ENCODE peak calls at places on chromosomes 4 and X, in nine cellular contexts. B is ovary; A is dorsolateral prefrontal cortex; G is CD4-positive, alpha-beta T cell; I is natural killer cell; Y is WTC11; Q is HCT116; W is cardiac muscle cell; X is left lung. O is an unnamed sample.

GRCh38 chr4:40232610-40233009 is 35.8 kb downstream of the RHOH start:
- DNase-seq in B (no peak), A (no peak), G (no peak), I (no peak), Y (no peak), Q (no peak), W (no peak), X (no peak), O (no peak)

GRCh38 chr4:87153078-87153477 is 67.3 kb downstream of the KLHL8 start:
- DNase-seq in B (no peak), A (no peak), G (no peak), I (no peak), Y (no peak), Q (no peak), W (no peak), X (no peak), O (no peak)

GRCh38 chr4:147739239-147739823 is 7.4 kb downstream of the ARHGAP10 start:
- DNase-seq in B (no peak), A (no peak), G (no peak), I (no peak), Y (no peak), Q (no peak), W (no peak), X (no peak), O (no peak)

GRCh38 chr4:97317691-97318090 is 825.6 kb downstream of the STPG2 start:
- DNase-seq in B (no peak), A (no peak), G (no peak), I (no peak), Y (no peak), Q (no peak), W (no peak), X (no peak), O (no peak)

GRCh38 chr4:37389967-37390580 is 145.5 kb downstream of the NWD2 start:
- DNase-seq in B (no peak), A (no peak), G (no peak), I (no peak), Y (peak), Q (peak), W (peak), X (no peak), O (no peak)

GRCh38 chr4:170420255-170420693 is 330.5 kb upstream of the AADAT start:
- DNase-seq in B (no peak), A (no peak), G (no peak), I (no peak), Y (no peak), Q (no peak), W (no peak), X (no peak), O (no peak)

GRCh38 chr4:100289980-100290379 is 99.7 kb upstream of the DDIT4L start:
- DNase-seq in B (no peak), A (no peak), G (no peak), I (no peak), Y (no peak), Q (no peak), W (no peak), X (no peak), O (no peak)

GRCh38 chr4:5808081-5808741 is 84.7 kb downstream of the CRMP1 start:
- DNase-seq in B (no peak), A (no peak), G (no peak), I (no peak), Y (no peak), Q (no peak), W (no peak), X (no peak), O (peak)

GRCh38 chr4:110059556-110060191 is 138.7 kb downstream of the ELOVL6 start:
- DNase-seq in B (no peak), A (no peak), G (no peak), I (no peak), Y (no peak), Q (no peak), W (no peak), X (no peak), O (no peak)

GRCh38 chr4:85756938-85757337 is 282.0 kb downstream of the ARHGAP24 start:
- DNase-seq in B (no peak), A (no peak), G (no peak), I (no peak), Y (peak), Q (no peak), W (peak), X (no peak), O (peak)

GRCh38 chr4:16694491-16695276 is 203.8 kb downstream of the LDB2 start:
- DNase-seq in B (no peak), A (no peak), G (no peak), I (no peak), Y (no peak), Q (no peak), W (no peak), X (no peak), O (no peak)

GRCh38 chr4:6225469-6225868 is 25.1 kb upstream of the JAKMIP1 start:
- DNase-seq in B (no peak), A (no peak), G (no peak), I (no peak), Y (peak), Q (no peak), W (peak), X (no peak), O (no peak)

GRCh38 chr4:13546855-13547562 is 2.7 kb upstream of the NKX3-2 start:
- DNase-seq in B (no peak), A (no peak), G (no peak), I (no peak), Y (peak), Q (no peak), W (no peak), X (no peak), O (peak)

GRCh38 chr4:95379633-95380032 is 169.1 kb downstream of the UNC5C start:
- DNase-seq in B (no peak), A (no peak), G (no peak), I (no peak), Y (no peak), Q (no peak), W (no peak), X (no peak), O (peak)

GRCh38 chr4:168879178-168879577 is 130.9 kb downstream of the CBR4 start:
- DNase-seq in B (no peak), A (no peak), G (no peak), I (no peak), Y (no peak), Q (no peak), W (no peak), X (no peak), O (no peak)

GRCh38 chr4:123450393-123450792 is 53.8 kb downstream of the SPRY1 start:
- DNase-seq in B (no peak), A (no peak), G (no peak), I (no peak), Y (no peak), Q (no peak), W (no peak), X (no peak), O (no peak)

GRCh38 chr4:4941741-4942140 is 77.5 kb downstream of the CYTL1 start:
- DNase-seq in B (no peak), A (no peak), G (no peak), I (no peak), Y (no peak), Q (no peak), W (no peak), X (no peak), O (no peak)

GRCh38 chr4:74004668-74005067 is 6.2 kb upstream of the CXCL5 start:
- DNase-seq in B (no peak), A (no peak), G (no peak), I (no peak), Y (no peak), Q (no peak), W (no peak), X (no peak), O (no peak)

GRCh38 chrX:73979551-73980131 is 324.3 kb upstream of the ZCCHC13 start:
- DNase-seq in B (no peak), A (no peak), G (no peak), I (no peak), Y (no peak), Q (no peak), W (no peak), X (no peak), O (no peak)

GRCh38 chrX:39492495-39493162 is 605.1 kb downstream of the BCOR start:
- DNase-seq in B (peak), A (no peak), G (no peak), I (no peak), Y (no peak), Q (no peak), W (no peak), X (no peak), O (no peak)

GRCh38 chr4:24988776-24989175 is 42.0 kb downstream of the LGI2 start:
- DNase-seq in B (no peak), A (no peak), G (no peak), I (no peak), Y (peak), Q (peak), W (peak), X (no peak), O (no peak)

GRCh38 chr4:111398906-111399330 is 746.3 kb upstream of the FAM241A start:
- DNase-seq in B (no peak), A (no peak), G (no peak), I (no peak), Y (no peak), Q (no peak), W (peak), X (no peak), O (no peak)

GRCh38 chr4:98570160-98570797 is 88.1 kb downstream of the TSPAN5 start:
- DNase-seq in B (no peak), A (no peak), G (no peak), I (no peak), Y (no peak), Q (no peak), W (no peak), X (no peak), O (no peak)

GRCh38 chr4:90328558-90328957 is 201.4 kb downstream of the CCSER1 start:
- DNase-seq in B (no peak), A (no peak), G (no peak), I (no peak), Y (no peak), Q (peak), W (peak), X (no peak), O (peak)

GRCh38 chrX:1222511-1223252 is 10.2 kb upstream of the CRLF2 start:
- DNase-seq in B (no peak), A (no peak), G (no peak), I (no peak), Y (no peak), Q (no peak), W (no peak), X (no peak), O (no peak)

GRCh38 chrX:20527458-20528099 is 260.9 kb upstream of the RPS6KA3 start:
- DNase-seq in B (peak), A (no peak), G (no peak), I (no peak), Y (no peak), Q (no peak), W (peak), X (no peak), O (no peak)

GRCh38 chrX:155819525-155819924 is 61.6 kb upstream of the VAMP7 start:
- DNase-seq in B (no peak), A (no peak), G (no peak), I (no peak), Y (no peak), Q (no peak), W (no peak), X (no peak), O (no peak)

GRCh38 chr4:186942745-186943606 is 219.3 kb upstream of the FAT1 start:
- DNase-seq in B (peak), A (no peak), G (no peak), I (no peak), Y (no peak), Q (no peak), W (peak), X (no peak), O (no peak)

GRCh38 chr4:76108467-76109181 is 34.1 kb downstream of the ART3 start:
- DNase-seq in B (no peak), A (no peak), G (no peak), I (no peak), Y (no peak), Q (no peak), W (no peak), X (no peak), O (no peak)
- TF ChIP-seq CTCF in B (no peak), A (no peak), G (no peak), I (no peak), Y (no peak), Q (peak), W (no peak), X (no peak), O (no peak)

DNA sequence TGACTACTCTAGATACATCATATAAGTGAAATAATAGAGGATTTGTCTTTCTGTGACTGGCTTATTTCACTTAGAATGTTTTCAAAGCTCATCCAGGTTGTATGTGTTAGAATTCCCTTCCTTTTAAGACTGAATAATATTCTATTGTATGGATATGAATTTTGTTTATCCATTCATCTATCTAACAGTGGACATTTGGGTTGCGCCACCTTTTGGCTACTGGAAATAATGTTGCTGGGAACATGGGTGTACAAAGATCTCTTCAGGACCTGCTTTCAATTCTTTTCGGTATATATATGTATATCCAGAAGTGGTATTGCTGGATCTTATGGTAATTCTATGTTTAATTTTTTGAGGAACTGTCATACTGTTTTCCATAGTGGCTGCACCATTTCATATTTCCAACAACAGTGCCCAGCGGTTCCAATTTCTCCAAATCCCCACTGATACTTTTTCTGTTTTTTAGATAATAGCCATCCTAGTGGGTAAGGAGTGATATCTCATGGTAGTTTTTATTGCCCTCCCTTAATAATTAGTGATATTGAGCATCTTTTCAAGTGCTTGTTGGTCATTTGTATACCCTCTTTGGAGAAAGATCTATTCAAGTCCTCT is 3.4 kb upstream of the SCD5 start:
- DNase-seq in B (no peak), A (no peak), G (no peak), I (no peak), Y (no peak), Q (no peak), W (no peak), X (no peak), O (peak)
- TF ChIP-seq CTCF in B (no peak), A (peak), G (no peak), I (no peak), Y (no peak), Q (peak), W (peak), X (no peak), O (no peak)

GRCh38 chr4:67332627-67333026 is 212.7 kb downstream of the CENPC start:
- DNase-seq in B (no peak), A (no peak), G (no peak), I (no peak), Y (peak), Q (no peak), W (no peak), X (no peak), O (peak)
- TF ChIP-seq CTCF in B (no peak), A (no peak), G (no peak), I (no peak), Y (peak), Q (peak), W (peak), X (no peak), O (peak)

GRCh38 chr4:30256105-30256828 is 463.9 kb upstream of the PCDH7 start:
- DNase-seq in B (no peak), A (no peak), G (no peak), I (no peak), Y (peak), Q (no peak), W (peak), X (no peak), O (no peak)
- TF ChIP-seq CTCF in B (no peak), A (no peak), G (no peak), I (no peak), Y (no peak), Q (no peak), W (no peak), X (no peak), O (no peak)

GRCh38 chr4:139189417-139189749 is 12.4 kb upstream of the ELF2 start:
- DNase-seq in B (no peak), A (no peak), G (no peak), I (no peak), Y (no peak), Q (no peak), W (no peak), X (no peak), O (no peak)

GRCh38 chr4:139188648-139189416 is 11.8 kb upstream of the ELF2 start:
- DNase-seq in B (no peak), A (no peak), G (no peak), I (no peak), Y (no peak), Q (no peak), W (no peak), X (no peak), O (no peak)

DNA sequence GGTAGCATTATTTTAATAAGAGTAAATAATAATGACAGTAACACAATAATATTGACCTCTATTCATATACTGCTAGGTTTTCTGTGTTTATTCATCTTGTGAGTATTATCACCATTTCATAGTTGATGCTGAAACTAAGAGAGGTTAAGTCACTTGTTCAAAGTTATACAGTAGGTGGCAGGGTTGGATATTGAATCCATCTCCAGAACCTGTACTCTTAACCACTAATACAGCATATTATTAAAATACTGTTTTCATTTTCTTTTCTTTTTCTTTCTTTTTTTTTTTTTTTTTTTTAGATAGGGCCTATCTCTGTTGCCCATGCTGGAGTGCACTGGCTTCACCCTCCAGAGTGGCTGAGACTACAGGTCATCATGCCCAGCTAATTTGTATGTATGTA is 7.1 kb upstream of the ELF2 start:
- DNase-seq in B (no peak), A (no peak), G (no peak), I (no peak), Y (no peak), Q (no peak), W (no peak), X (no peak), O (no peak)
- TF ChIP-seq CTCF in B (no peak), A (no peak), G (no peak), I (no peak), Y (no peak), Q (no peak), W (peak), X (no peak), O (no peak)

DNA sequence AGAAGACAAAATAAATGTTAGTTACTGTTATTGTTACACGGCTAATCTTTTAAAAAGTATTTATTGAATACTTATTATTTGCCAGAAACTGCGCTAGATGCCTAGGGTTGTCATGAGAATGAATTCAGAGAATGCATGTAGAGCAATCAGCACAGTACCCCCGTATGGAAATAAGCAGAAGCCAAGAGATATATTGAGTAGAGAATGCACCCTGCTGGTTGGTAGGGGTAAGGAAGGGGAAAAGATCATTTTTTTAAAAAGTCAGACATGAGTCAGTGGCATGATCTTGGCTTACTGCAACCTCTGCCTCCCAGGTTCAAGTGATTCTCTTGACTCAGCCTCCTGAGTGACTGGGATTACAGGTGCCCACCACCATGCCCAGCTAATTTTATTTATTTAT is 13.1 kb upstream of the DRP2 start:
- DNase-seq in B (no peak), A (no peak), G (no peak), I (no peak), Y (no peak), Q (peak), W (peak), X (no peak), O (no peak)
- TF ChIP-seq CTCF in B (no peak), A (peak), G (peak), I (no peak), Y (no peak), Q (no peak), W (peak), X (no peak), O (no peak)

GRCh38 chr4:119039779-119040178 is 95.9 kb upstream of the MYOZ2 start:
- DNase-seq in B (no peak), A (no peak), G (no peak), I (no peak), Y (peak), Q (peak), W (no peak), X (no peak), O (peak)
- TF ChIP-seq CTCF in B (no peak), A (no peak), G (no peak), I (no peak), Y (no peak), Q (peak), W (no peak), X (no peak), O (no peak)

O was measured in glutamatergic neuron.